ENCODE peak calls at places on chromosome 1, in seven cellular contexts. F, N, A, L, Z, X and G are unnamed samples.

GRCh38 chr1:115139381-115139780 is 50.1 kb upstream of the TSPAN2 start:
- DNase-seq in F (no peak), N (no peak), A (no peak), L (no peak), Z (no peak), X (no peak), G (no peak)

GRCh38 chr1:96660503-96660902 is 61.1 kb upstream of the PTBP2 start:
- DNase-seq in F (no peak), N (no peak), A (no peak), L (no peak), Z (no peak), X (no peak), G (no peak)

GRCh38 chr1:24699628-24700027 is 45.6 kb upstream of the CLIC4 start:
- DNase-seq in F (peak), N (no peak), A (no peak), L (no peak), Z (no peak), X (no peak), G (no peak)

GRCh38 chr1:27469334-27469733 is 20.6 kb downstream of the WASF2 start:
- DNase-seq in F (no peak), N (no peak), A (no peak), L (no peak), Z (no peak), X (no peak), G (no peak)

GRCh38 chr1:82091729-82092128 is 291.0 kb downstream of the ADGRL2 start:
- DNase-seq in F (no peak), N (no peak), A (no peak), L (peak), Z (no peak), X (no peak), G (no peak)

GRCh38 chr1:86950712-86951111 is 36.3 kb downstream of the HS2ST1 start:
- DNase-seq in F (no peak), N (no peak), A (no peak), L (no peak), Z (no peak), X (no peak), G (no peak)

GRCh38 chr1:115168026-115168425 is 78.7 kb upstream of the TSPAN2 start:
- DNase-seq in F (no peak), N (no peak), A (no peak), L (no peak), Z (no peak), X (no peak), G (no peak)

GRCh38 chr1:25671929-25672328 is 55.3 kb downstream of the MAN1C1 start:
- DNase-seq in F (no peak), N (no peak), A (no peak), L (no peak), Z (no peak), X (no peak), G (no peak)

GRCh38 chr1:79679916-79680315 is 673.4 kb upstream of the ADGRL4 start:
- DNase-seq in F (no peak), N (no peak), A (no peak), L (no peak), Z (no peak), X (no peak), G (no peak)

GRCh38 chr1:22418852-22419480 is 32.7 kb upstream of the ZBTB40 start:
- DNase-seq in F (no peak), N (no peak), A (no peak), L (no peak), Z (no peak), X (no peak), G (no peak)

GRCh38 chr1:179340915-179341314 is 24.9 kb upstream of the AXDND1 start:
- DNase-seq in F (no peak), N (no peak), A (no peak), L (no peak), Z (no peak), X (no peak), G (no peak)

GRCh38 chr1:181062800-181063428 is 25.6 kb upstream of the IER5 start:
- DNase-seq in F (no peak), N (no peak), A (peak), L (no peak), Z (no peak), X (no peak), G (no peak)

GRCh38 chr1:58839871-58840835 is 56.3 kb upstream of the JUN start:
- DNase-seq in F (peak), N (no peak), A (no peak), L (no peak), Z (no peak), X (no peak), G (no peak)

GRCh38 chr1:220441211-220441610 is 86.7 kb upstream of the MARK1 start:
- DNase-seq in F (no peak), N (no peak), A (no peak), L (no peak), Z (no peak), X (no peak), G (no peak)

GRCh38 chr1:38291906-38292521 is 245.4 kb upstream of the POU3F1 start:
- DNase-seq in F (no peak), N (no peak), A (no peak), L (peak), Z (no peak), X (no peak), G (no peak)
- TF ChIP-seq POLR2AphosphoS5 in F (no peak), N (no peak), A (no peak), L (no peak), Z (no peak), X (no peak), G (no peak)

GRCh38 chr1:225944387-225944786 is 3.4 kb upstream of the LEFTY2 start:
- DNase-seq in F (no peak), N (no peak), A (no peak), L (no peak), Z (no peak), X (no peak), G (no peak)
- H3K4me3 ChIP-seq in F (no peak), N (no peak), A (no peak), L (no peak), Z (no peak), X (no peak), G (no peak)

GRCh38 chr1:170704256-170704655 is 40.3 kb downstream of the PRRX1 start:
- DNase-seq in F (no peak), N (no peak), A (no peak), L (no peak), Z (no peak), X (no peak), G (no peak)

GRCh38 chr1:170711682-170712081 is 47.8 kb downstream of the PRRX1 start:
- DNase-seq in F (no peak), N (no peak), A (no peak), L (no peak), Z (no peak), X (no peak), G (no peak)

GRCh38 chr1:170705981-170706380 is 42.0 kb downstream of the PRRX1 start:
- DNase-seq in F (no peak), N (no peak), A (no peak), L (no peak), Z (no peak), X (no peak), G (no peak)

GRCh38 chr1:170707116-170707515 is 43.2 kb downstream of the PRRX1 start:
- DNase-seq in F (no peak), N (no peak), A (no peak), L (no peak), Z (no peak), X (no peak), G (no peak)

GRCh38 chr1:170707959-170708666 is 44.2 kb downstream of the PRRX1 start:
- DNase-seq in F (peak), N (no peak), A (no peak), L (no peak), Z (no peak), X (no peak), G (no peak)
- H3K27ac ChIP-seq in F (peak), N (peak), A (no peak), L (no peak), Z (peak), X (peak), G (peak)

GRCh38 chr1:1889090-1889750 is 1.7 kb downstream of the GNB1 start:
- DNase-seq in F (peak), N (no peak), A (no peak), L (no peak), Z (no peak), X (no peak), G (no peak)

GRCh38 chr1:1890506-1891348 is at the start of gene GNB1:
- DNase-seq in F (peak), N (peak), A (peak), L (peak), Z (no peak), X (peak), G (peak)

GRCh38 chr1:1891349-1892078 is 627 bp upstream of the GNB1 start:
- DNase-seq in F (peak), N (peak), A (peak), L (peak), Z (no peak), X (peak), G (peak)

GRCh38 chr1:1892079-1892762 is 1.3 kb upstream of the GNB1 start:
- DNase-seq in F (no peak), N (no peak), A (no peak), L (no peak), Z (no peak), X (no peak), G (no peak)

DNA sequence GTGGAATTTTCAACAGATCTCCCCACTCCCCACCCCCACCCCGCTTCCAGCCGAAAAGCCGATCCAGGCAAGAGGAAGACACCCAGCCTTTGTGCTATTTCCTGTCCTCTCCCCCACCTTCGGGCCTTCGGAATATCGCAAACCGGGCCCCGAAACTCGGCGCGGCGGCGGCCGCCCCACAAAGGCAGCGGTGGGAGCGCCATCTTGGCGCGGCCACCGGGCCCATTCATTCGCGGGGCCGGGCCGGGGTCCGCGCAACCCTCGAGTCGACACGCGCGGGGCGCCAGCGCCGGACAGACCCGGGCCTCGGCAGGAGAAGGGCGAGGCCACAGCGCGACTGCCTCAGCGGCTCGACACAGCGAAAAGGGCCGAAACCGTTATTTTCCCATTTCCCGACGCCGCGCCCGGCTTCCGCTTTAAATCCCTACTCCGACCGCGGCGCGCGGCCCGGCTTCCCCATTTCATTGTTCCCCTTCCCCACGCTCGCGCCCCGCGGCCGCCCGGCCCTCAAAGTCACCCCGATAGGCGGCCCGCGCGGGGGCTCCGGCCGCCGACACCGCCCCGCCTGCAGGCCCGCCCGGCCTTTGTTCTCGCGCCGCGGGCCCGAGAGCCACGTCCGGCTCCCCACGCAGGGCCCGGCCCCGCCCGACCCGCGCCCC is 911 bp downstream of the GNB1 start:
- DNase-seq in F (peak), N (no peak), A (peak), L (peak), Z (no peak), X (peak), G (peak)
- TF ChIP-seq POLR2AphosphoS5 in F (no peak), N (no peak), A (peak), L (no peak), Z (no peak), X (no peak), G (no peak)

GRCh38 chr1:51569284-51570062 is 47.4 kb upstream of the OSBPL9 start:
- DNase-seq in F (peak), N (no peak), A (peak), L (peak), Z (no peak), X (peak), G (peak)

GRCh38 chr1:51567653-51568052 is 48.6 kb upstream of the EPS15 start:
- DNase-seq in F (peak), N (no peak), A (no peak), L (no peak), Z (no peak), X (no peak), G (no peak)

GRCh38 chr1:51568231-51568935 is 48.5 kb upstream of the OSBPL9 start:
- DNase-seq in F (no peak), N (no peak), A (no peak), L (no peak), Z (no peak), X (no peak), G (no peak)

GRCh38 chr1:51572365-51572764 is 44.5 kb upstream of the OSBPL9 start:
- DNase-seq in F (no peak), N (no peak), A (no peak), L (no peak), Z (no peak), X (no peak), G (no peak)

GRCh38 chr1:51570063-51570720 is 46.7 kb upstream of the OSBPL9 start:
- DNase-seq in F (no peak), N (no peak), A (no peak), L (no peak), Z (no peak), X (no peak), G (no peak)
- H3K4me3 ChIP-seq in F (no peak), N (no peak), A (no peak), L (no peak), Z (no peak), X (no peak), G (no peak)

GRCh38 chr1:46166521-46167462 is 8.1 kb upstream of the TSPAN1 start:
- DNase-seq in F (peak), N (peak), A (peak), L (peak), Z (no peak), X (peak), G (no peak)
- H3K27ac ChIP-seq in F (no peak), N (peak), A (no peak), L (no peak), Z (peak), X (peak), G (peak)